ENCODE peak calls at places on chromosomes 5 and 9, in ten cellular contexts. S is GM23338, B is AG04450, M is endothelial cell of umbilical vein, J is transverse colon, Q is body of pancreas, G is K562, O is coronary artery, H is mammary epithelial cell, E is A549. T is an unnamed sample.

GRCh38 chr5:102539598-102539997 is 40.8 kb upstream of the SLCO6A1 start:
- DNase-seq in B (no peak), O (no peak), M (peak; percentile 6), H (no peak), Q (no peak), S (no peak), G (no peak), E (no peak), J (no peak), T (no peak)

GRCh38 chr5:27568811-27569210 is 530.4 kb upstream of the CDH9 start:
- DNase-seq in J (no peak), H (peak; percentile 9), E (peak; percentile 25), O (no peak), S (no peak), M (no peak), G (no peak), B (no peak), Q (no peak), T (peak; percentile 11)

GRCh38 chr9:70044450-70045307 is 1.0 kb downstream of the MAMDC2 start:
- DNase-seq in O (peak; percentile 75), H (peak; percentile 78), B (no peak), E (no peak), Q (peak; percentile 42), S (peak; percentile 66), M (peak; percentile 57), J (no peak), G (no peak), T (peak; percentile 54)

GRCh38 chr5:14869286-14870164 is 2.1 kb downstream of the ANKH start:
- DNase-seq in Q (no peak), O (no peak), J (no peak), E (no peak), M (no peak), G (no peak), S (no peak), B (no peak), H (no peak), T (no peak)

GRCh38 chr5:914612-915011 is 21.9 kb downstream of the TRIP13 start:
- DNase-seq in H (no peak), B (no peak), G (no peak), M (no peak), E (no peak), S (no peak), J (no peak), Q (no peak), O (no peak), T (no peak)

GRCh38 chr5:60830581-60831127 is 13.4 kb downstream of the ELOVL7 start:
- DNase-seq in M (no peak), G (no peak), H (no peak), E (no peak), S (no peak), O (no peak), Q (no peak), J (no peak), B (no peak), T (no peak)

GRCh38 chr9:122135529-122135859 is 24.1 kb downstream of the NDUFA8 start:
- DNase-seq in O (no peak), Q (no peak), H (no peak), G (no peak), S (no peak), M (no peak), B (no peak), E (no peak), J (no peak), T (no peak)

GRCh38 chr5:35922468-35922867 is 16.0 kb downstream of the CAPSL start:
- DNase-seq in J (no peak), M (no peak), O (no peak), S (no peak), B (no peak), E (peak; percentile 21), G (no peak), Q (no peak), H (no peak), T (no peak)

GRCh38 chr9:135065151-135065550 is 22.3 kb upstream of the OLFM1 start:
- DNase-seq in J (no peak), O (peak; percentile 65), S (no peak), B (no peak), E (no peak), M (no peak), H (no peak), Q (peak; percentile 5), G (no peak), T (no peak)

GRCh38 chr9:111038336-111039202 is at the start of gene LPAR1:
- DNase-seq in J (peak; percentile 65), O (peak; percentile 79), B (peak; percentile 54), Q (peak; percentile 46), G (no peak), E (peak; percentile 65), M (no peak), S (peak; percentile 78), H (peak; percentile 64), T (peak; percentile 47)

GRCh38 chr5:178450121-178450631 is 140.0 kb downstream of the COL23A1 start:
- DNase-seq in O (peak; percentile 36), M (no peak), H (no peak), Q (no peak), E (no peak), J (no peak), G (peak; percentile 41), B (no peak), S (peak; percentile 30), T (no peak)

GRCh38 chr5:77514457-77514856 is 22.3 kb upstream of the WDR41 start:
- DNase-seq in S (no peak), Q (no peak), H (no peak), G (no peak), E (no peak), O (no peak), J (no peak), M (no peak), B (no peak), T (no peak)

DNA sequence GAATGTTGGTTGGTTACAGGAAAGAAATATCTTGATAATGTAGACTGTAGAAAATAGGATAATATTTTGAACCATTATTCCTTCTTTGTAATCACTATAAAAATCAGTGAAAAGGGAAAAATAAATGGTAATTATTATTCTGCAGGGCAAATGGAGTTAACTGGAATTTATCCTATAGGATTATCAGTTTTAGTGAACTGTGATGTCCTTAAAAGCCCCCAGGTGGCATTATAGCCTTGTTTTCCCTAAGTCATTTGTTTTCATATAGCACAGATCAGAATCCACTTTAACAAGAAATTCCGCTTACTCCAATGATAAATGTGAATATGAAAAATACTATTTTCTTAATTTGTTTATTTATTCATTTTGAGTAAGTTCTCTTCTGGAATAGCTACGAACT is 26.2 kb upstream of the WDR41 start:
- DNase-seq in H (no peak), J (no peak), B (no peak), S (peak; percentile 72), O (no peak), G (no peak), Q (no peak), E (peak; percentile 51), M (peak; percentile 2), T (peak; percentile 27)
- TF ChIP-seq CTCF in H (peak; percentile 21), J (no peak), B (peak; percentile 22), S (peak; percentile 53), O (no peak), G (peak; percentile 28), Q (peak; percentile 15), E (peak; percentile 61), M (no peak), T (peak; percentile 44)

GRCh38 chr5:150299571-150300327 is 3.0 kb downstream of the ARSI start:
- DNase-seq in S (no peak), M (no peak), H (peak; percentile 61), Q (no peak), J (no peak), B (no peak), E (no peak), G (no peak), O (no peak), T (peak; percentile 54)
- H3K27ac ChIP-seq in S (no peak overlapping the region), M (no peak overlapping the region), H (peak overlapping the region; percentile 85), Q (no peak overlapping the region), J (peak overlapping the region; percentile 56), B (peak overlapping the region; percentile 92), E (peak overlapping the region; percentile 87), G (no peak overlapping the region), O (peak overlapping the region; percentile 65), T (peak overlapping the region; percentile 85)

GRCh38 chr9:4970970-4971641 is 14.0 kb upstream of the JAK2 start:
- DNase-seq in Q (no peak), H (no peak), J (no peak), E (no peak), M (no peak), S (no peak), B (no peak), O (no peak), G (no peak), T (no peak)
- TF ChIP-seq CTCF in Q (no peak), H (no peak), J (no peak), E (no peak), M (no peak), S (no peak), B (no peak), O (no peak), G (no peak), T (no peak)

DNA sequence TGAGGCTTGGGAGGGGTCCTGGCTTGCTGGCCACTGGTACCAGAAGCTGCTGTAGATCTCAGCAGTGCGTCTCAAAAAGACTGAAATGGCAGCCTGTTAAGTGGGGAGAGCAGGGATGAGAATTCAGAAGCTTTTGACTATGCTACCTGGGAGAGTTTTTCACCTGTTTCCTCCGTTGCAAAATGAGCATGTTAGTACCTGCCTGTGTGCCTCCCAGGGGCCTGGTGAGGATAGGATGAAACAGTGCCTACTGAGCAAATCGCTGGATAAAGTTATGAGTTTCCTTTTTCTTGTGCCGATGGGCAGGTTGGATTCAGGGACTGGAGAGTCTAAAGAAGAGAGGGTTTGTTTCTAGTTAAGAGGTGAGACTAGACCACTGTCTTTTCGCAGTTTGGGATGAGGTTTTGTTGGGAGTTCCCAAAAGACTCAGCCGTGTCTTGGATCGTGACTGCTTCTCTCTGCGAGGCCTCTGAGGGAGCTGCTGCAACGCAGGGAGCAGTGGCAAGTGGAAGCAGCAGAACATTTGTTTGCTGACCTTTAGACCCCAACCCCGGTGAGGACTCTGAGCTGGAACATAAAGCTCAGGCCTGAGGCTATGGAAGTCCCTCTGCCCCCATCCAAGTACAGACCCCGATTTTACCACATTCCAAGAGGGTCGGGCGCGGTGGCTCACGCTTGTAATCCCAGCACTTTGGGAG is 1.4 kb downstream of the RALGPS1 start:
- DNase-seq in H (peak; percentile 68), G (no peak), O (no peak), J (peak; percentile 15), B (no peak), M (no peak), E (no peak), Q (no peak), S (no peak), T (peak; percentile 73)
- H3K27ac ChIP-seq in H (no peak overlapping the region), G (no peak overlapping the region), O (no peak overlapping the region), J (peak overlapping the region; percentile 94), B (no peak overlapping the region), M (no peak overlapping the region), E (no peak overlapping the region), Q (peak overlapping the region; percentile 70), S (peak overlapping the region; percentile 84), T (no peak overlapping the region)

DNA sequence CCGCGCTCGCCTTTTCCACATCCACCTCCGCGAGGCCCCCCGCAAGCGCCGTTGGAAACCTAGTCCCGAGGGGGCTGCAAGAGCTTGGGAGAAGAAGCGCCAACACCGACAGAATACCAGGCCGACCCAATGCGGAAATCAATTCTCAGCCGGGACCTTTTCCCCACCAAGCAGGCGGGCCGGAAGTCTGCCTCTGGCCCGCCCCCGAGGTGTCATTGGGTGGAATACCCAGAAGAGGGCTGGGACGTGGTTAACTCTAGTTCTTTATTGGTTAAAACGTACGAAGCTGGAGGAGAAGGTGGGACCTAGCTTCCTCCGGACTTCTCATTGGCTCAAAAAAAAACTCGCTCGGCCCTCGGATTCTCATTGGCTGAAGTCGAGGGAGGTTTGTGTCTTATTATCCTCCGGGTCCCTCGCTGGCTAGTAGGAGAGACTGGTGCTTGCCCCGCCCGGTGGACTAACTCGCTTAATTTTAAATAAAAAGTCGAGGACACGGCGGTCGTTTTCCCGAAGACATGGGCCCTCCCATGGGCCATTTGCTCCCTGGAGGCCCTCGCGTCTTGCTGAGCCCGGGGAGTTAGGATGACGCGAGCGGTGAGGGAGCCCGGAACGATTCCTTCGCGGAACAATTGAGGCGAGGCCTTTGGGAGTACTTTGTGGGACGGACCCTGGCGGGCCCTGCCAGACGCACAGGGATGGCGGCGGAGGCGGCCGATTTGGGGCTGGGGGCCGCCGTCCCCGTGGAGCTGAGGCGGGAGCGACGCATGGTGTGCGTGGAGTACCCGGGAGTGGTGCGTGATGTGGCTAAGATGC is at the start of gene GTF3C5:
- DNase-seq in S (peak; percentile 99), H (peak; percentile 99), E (peak; percentile 99), Q (peak; percentile 94), O (peak; percentile 96), G (peak; percentile 96), M (peak; percentile 99), B (peak; percentile 96), J (peak; percentile 95), T (peak; percentile 100)
- TF ChIP-seq CTCF in S (no peak), H (no peak), E (no peak), Q (no peak), O (no peak), G (no peak), M (no peak), B (peak; percentile 14), J (peak; percentile 44), T (no peak)